ENCODE peak calls at places on chromosomes 7 and 10, in four cellular contexts. M is tibial artery, J is lung, H is adipocyte. O is an unnamed sample.
A peak's percentile ranks its signal among the peaks of the same experiment; 100 is the strongest.

GRCh38 chr10:112404612-112405011 is 30.7 kb downstream of the ACSL5 start:
- DNase-seq in H (no peak), J (no peak), M (no peak), O (no peak)

GRCh38 chr10:109953745-109954144 is 30.4 kb upstream of the XPNPEP1 start:
- DNase-seq in M (no peak), H (no peak), J (no peak), O (no peak)

GRCh38 chr7:99380032-99380822 is 5.7 kb downstream of the ARPC1B start:
- DNase-seq in M (no peak), J (peak; percentile 65), H (peak; percentile 40), O (peak; percentile 60)

GRCh38 chr10:112832361-112832878 is 117.6 kb upstream of the TCF7L2 start:
- DNase-seq in J (no peak), M (no peak), H (no peak), O (peak; percentile 89)

GRCh38 chr7:114298011-114298410 is 116.6 kb upstream of the FOXP2 start:
- DNase-seq in M (no peak), H (no peak), J (no peak), O (no peak)

GRCh38 chr10:50679149-50679548 is 55.4 kb upstream of the SGMS1 start:
- DNase-seq in H (no peak), J (no peak), M (no peak), O (peak; percentile 44)

GRCh38 chr7:6258440-6259182 is 13.8 kb downstream of the CYTH3 start:
- DNase-seq in M (no peak), H (peak; percentile 93), J (no peak), O (no peak)

GRCh38 chr7:76225379-76225778 is 23.7 kb downstream of the SRRM3 start:
- DNase-seq in H (peak; percentile 48), M (no peak), J (no peak), O (peak; percentile 92)

GRCh38 chr10:85280014-85280413 is 951.6 kb downstream of the CCSER2 start:
- DNase-seq in M (no peak), J (peak; percentile 45), H (no peak), O (no peak)

GRCh38 chr7:7221602-7222038 is 39.3 kb downstream of the C1GALT1 start:
- DNase-seq in M (no peak), J (no peak), H (peak; percentile 82), O (no peak)

GRCh38 chr10:25959540-25960232 is 25.7 kb downstream of the MYO3A start:
- DNase-seq in H (no peak), M (no peak), J (no peak), O (no peak)

GRCh38 chr7:21651697-21652096 is 108.9 kb downstream of the DNAH11 start:
- DNase-seq in H (no peak), M (no peak), J (no peak), O (no peak)

DNA sequence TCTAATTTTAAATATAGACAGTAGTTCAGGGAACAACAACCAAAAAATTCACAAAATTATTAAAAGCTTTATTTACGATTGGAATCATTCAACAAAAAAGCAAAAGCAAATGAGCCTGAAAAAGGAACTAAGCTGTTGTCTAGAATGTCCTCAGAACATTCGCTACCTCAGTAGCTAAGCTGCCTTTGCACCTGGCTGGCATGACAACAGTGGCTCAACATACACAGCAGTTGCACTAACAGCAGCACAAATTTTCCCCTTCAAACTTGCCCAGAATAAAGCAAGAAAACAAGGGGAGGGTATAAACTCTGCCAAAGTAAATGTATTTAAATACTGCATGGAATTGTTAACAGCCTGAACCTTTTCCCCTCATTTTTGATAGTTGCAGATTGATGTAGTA is 70.4 kb upstream of the GRID1 start:
- DNase-seq in H (no peak), M (no peak), J (no peak), O (no peak)
- H3K36me3 ChIP-seq in H (peaks cover 51% of the 10 kb centered on the region), M (peaks cover 53% of the 10 kb centered on the region), J (peaks cover 32% of the 10 kb centered on the region), O (peaks cover 13% of the 10 kb centered on the region)

GRCh38 chr10:103495321-103495720 is 1.8 kb downstream of the NEURL1 start:
- DNase-seq in J (no peak), H (no peak), M (no peak), O (no peak)

GRCh38 chr10:103491729-103492364 is 1.7 kb upstream of the NEURL1 start:
- DNase-seq in M (no peak), H (peak; percentile 73), J (no peak), O (no peak)

GRCh38 chr10:103493911-103494877 is 689 bp downstream of the NEURL1 start:
- DNase-seq in J (no peak), H (peak; percentile 36), M (no peak), O (peak; percentile 82)

GRCh38 chr10:103492655-103493261 is 747 bp upstream of the NEURL1 start:
- DNase-seq in H (no peak), M (no peak), J (no peak), O (no peak)

DNA sequence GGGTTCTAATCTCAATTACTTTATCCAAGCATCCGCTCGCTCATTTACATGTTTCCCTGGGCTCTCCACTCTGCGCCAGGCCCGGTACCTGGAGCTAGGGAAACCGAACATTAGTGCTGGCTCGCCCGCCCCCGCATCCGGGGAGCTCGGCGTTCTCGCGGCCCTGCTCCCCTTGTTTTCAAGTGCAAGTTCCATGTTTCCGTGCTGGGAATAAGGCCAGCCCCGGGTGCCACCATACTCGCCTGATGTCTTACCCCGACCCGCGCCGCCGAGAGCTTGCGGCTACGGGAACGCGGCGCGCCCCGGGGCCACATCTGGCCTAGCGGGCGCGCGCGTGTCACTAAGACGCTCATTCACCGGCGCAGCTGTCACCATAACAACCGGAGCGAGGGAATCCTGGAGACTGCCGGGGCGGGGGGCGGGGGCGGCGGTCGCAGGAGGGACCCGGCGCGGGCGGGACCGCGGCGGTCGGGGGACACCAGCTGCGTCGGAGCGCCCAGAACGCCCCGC is at the start of gene NEURL1:
- DNase-seq in H (peak; percentile 61), M (no peak), J (no peak), O (peak; percentile 91)
- H3K27me3 ChIP-seq in H (peaks cover 37% of the 10 kb centered on the region), M (no peaks in the 10 kb centered on the region), J (peaks cover 3% of the 10 kb centered on the region), O (peaks cover 33% of the 10 kb centered on the region)

GRCh38 chr7:67854236-67854635 is 857.6 kb downstream of the TYW1 start:
- DNase-seq in M (no peak), J (no peak), H (peak; percentile 27), O (no peak)
- H3K4me3 ChIP-seq in M (no peak overlapping the region), J (no peak overlapping the region), H (peak overlapping the region; percentile 69), O (no peak overlapping the region)

GRCh38 chr7:158779061-158779992 is 50.0 kb downstream of the ESYT2 start:
- DNase-seq in M (no peak), J (no peak), H (no peak), O (no peak)
- H3K36me3 ChIP-seq in M (peaks cover 70% of the 10 kb centered on the region), J (peaks cover 6% of the 10 kb centered on the region), H (peaks cover 52% of the 10 kb centered on the region), O (peaks cover 15% of the 10 kb centered on the region)

DNA sequence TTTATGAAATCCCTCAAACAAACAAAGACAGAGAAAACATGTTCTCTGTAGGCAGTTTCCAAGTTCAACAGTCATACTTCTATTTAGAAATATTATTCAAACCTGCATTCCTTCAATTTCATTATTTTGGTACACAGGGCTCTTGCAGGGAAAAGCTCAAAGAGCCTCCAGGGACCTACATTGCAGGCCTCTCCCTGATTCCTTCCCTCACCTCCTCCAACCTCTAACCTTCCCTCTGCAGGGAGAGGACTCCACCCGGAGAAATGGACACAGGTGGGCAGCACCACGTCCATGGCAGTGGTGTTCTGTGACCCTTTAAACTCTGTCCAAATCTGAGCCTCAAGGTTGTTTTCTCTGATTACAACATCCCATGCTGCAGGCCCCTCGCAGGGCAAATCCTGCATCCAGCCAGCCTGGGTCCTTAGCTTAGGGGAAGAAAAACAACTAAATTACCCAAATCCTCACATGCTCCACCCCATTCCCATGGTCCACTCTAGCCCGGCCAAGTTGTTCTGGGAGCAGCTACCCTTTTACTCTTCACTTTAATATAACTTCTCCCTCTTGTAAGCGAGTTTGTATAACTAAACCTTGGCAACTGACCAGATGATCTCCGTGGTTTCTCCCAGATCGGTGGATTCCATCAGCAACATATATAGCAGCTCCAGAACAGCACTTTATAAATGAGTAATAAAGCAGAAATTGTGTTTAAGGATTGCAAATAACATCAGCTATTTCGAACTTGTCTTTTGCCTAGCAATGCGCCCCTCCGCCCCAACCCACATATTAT is 129.8 kb downstream of the CUBN start:
- DNase-seq in H (peak; percentile 85), J (no peak), M (peak; percentile 71), O (no peak)
- H3K27me3 ChIP-seq in H (no peaks in the 10 kb centered on the region), J (no peaks in the 10 kb centered on the region), M (no peaks in the 10 kb centered on the region), O (no peaks in the 10 kb centered on the region)

GRCh38 chr7:105581066-105581811 is at the start of gene EFCAB10:
- DNase-seq in J (peak; percentile 77), H (peak; percentile 39), M (no peak), O (peak; percentile 96)
- H3K4me3 ChIP-seq in J (no peak within 1 kb of the TSS), H (peak within 1 kb of the TSS; percentile 64), M (peak within 1 kb of the TSS; percentile 26), O (peak within 1 kb of the TSS; percentile 63)

GRCh38 chr7:129698516-129699418 is 87.2 kb downstream of the NRF1 start:
- DNase-seq in J (no peak), H (no peak), M (no peak), O (peak; percentile 20)
- H3K36me3 ChIP-seq in J (peaks cover 6% of the 10 kb centered on the region), H (peaks cover 7% of the 10 kb centered on the region), M (peaks cover 6% of the 10 kb centered on the region), O (no peaks in the 10 kb centered on the region)

GRCh38 chr10:6494934-6495592 is 85.0 kb downstream of the PRKCQ start:
- DNase-seq in H (no peak), J (no peak), M (no peak), O (no peak)

GRCh38 chr10:6491841-6492609 is 88.1 kb downstream of the PRKCQ start:
- DNase-seq in M (no peak), H (no peak), J (no peak), O (no peak)

GRCh38 chr10:6494452-6494839 is 85.6 kb downstream of the PRKCQ start:
- DNase-seq in J (no peak), M (no peak), H (no peak), O (no peak)

GRCh38 chr10:6492896-6493295 is 87.2 kb downstream of the PRKCQ start:
- DNase-seq in J (no peak), H (no peak), M (no peak), O (no peak)

GRCh38 chr10:6493521-6494451 is 86.3 kb downstream of the PRKCQ start:
- DNase-seq in J (no peak), M (no peak), H (peak; percentile 20), O (no peak)
- H3K27me3 ChIP-seq in J (no peaks in the 10 kb centered on the region), M (no peaks in the 10 kb centered on the region), H (peaks cover 31% of the 10 kb centered on the region), O (no peaks in the 10 kb centered on the region)

O was measured in H7.